ENCODE peak calls at places on chromosome 12, in ten cellular contexts. Z is lung, P is HCT116, D is breast epithelium, H is left ventricle myocardium inferior, W is suprapubic skin, X is PC-3, E is body of pancreas, A is neural progenitor cell, F is tibial artery. M is an unnamed sample.
A peak's percentile ranks its signal among the peaks of the same experiment; 100 is the strongest.

GRCh38 chr12:92360543-92360942 is 214.9 kb upstream of the BTG1 start:
- DNase-seq in P (no peak), H (no peak), A (no peak), X (no peak), E (no peak), F (no peak), W (no peak), Z (no peak), D (no peak), M (no peak)

GRCh38 chr12:83052890-83053541 is 366.3 kb downstream of the TMTC2 start:
- DNase-seq in H (no peak), A (no peak), P (no peak), Z (no peak), D (no peak), X (no peak), W (no peak), E (no peak), F (no peak), M (no peak)

GRCh38 chr12:101877816-101878811 is 734 bp downstream of the DRAM1 start:
- DNase-seq in X (peak; percentile 18), F (peak; percentile 25), H (peak; percentile 22), D (no peak), P (no peak), E (peak; percentile 41), W (no peak), A (no peak), Z (peak; percentile 30), M (peak; percentile 29)

GRCh38 chr12:116196226-116196625 is 81.3 kb downstream of the MED13L start:
- DNase-seq in D (no peak), H (no peak), X (no peak), Z (no peak), A (no peak), W (no peak), F (no peak), E (no peak), P (no peak), M (no peak)

GRCh38 chr12:50639721-50640120 is 124.2 kb upstream of the ATF1 start:
- DNase-seq in E (no peak), P (no peak), W (no peak), D (no peak), H (no peak), F (no peak), Z (no peak), X (peak; percentile 82), A (no peak), M (no peak)

GRCh38 chr12:52646613-52647012 is 5.4 kb downstream of the KRT2 start:
- DNase-seq in Z (peak; percentile 17), A (no peak), X (no peak), W (no peak), P (no peak), F (no peak), D (peak; percentile 16), E (no peak), H (no peak), M (no peak)

GRCh38 chr12:59874781-59875180 is 279.0 kb downstream of the SLC16A7 start:
- DNase-seq in E (no peak), P (no peak), Z (no peak), F (no peak), X (no peak), A (no peak), H (no peak), W (no peak), D (no peak), M (no peak)

GRCh38 chr12:67710582-67710981 is 62.0 kb downstream of the DYRK2 start:
- DNase-seq in H (no peak), X (peak; percentile 83), E (peak; percentile 77), F (peak; percentile 34), Z (no peak), P (no peak), W (no peak), D (no peak), A (no peak), M (no peak)

GRCh38 chr12:70609739-70610491 is 27.3 kb downstream of the PTPRB start:
- DNase-seq in H (peak; percentile 61), D (no peak), W (peak; percentile 77), P (no peak), E (peak; percentile 31), A (peak; percentile 66), F (peak; percentile 37), X (peak; percentile 44), Z (peak; percentile 43), M (peak; percentile 77)

GRCh38 chr12:93684716-93685115 is 7.5 kb downstream of the CRADD start:
- DNase-seq in H (no peak), A (no peak), E (no peak), D (no peak), F (no peak), W (no peak), X (no peak), Z (no peak), P (no peak), M (no peak)

GRCh38 chr12:93679308-93679933 is 2.2 kb downstream of the CRADD start:
- DNase-seq in P (no peak), X (no peak), A (no peak), F (no peak), H (peak; percentile 44), Z (no peak), E (no peak), W (no peak), D (no peak), M (peak; percentile 86)

GRCh38 chr12:93682846-93683261 is 5.7 kb downstream of the CRADD start:
- DNase-seq in D (no peak), Z (no peak), H (peak; percentile 52), A (peak; percentile 24), P (no peak), E (no peak), W (no peak), X (no peak), F (no peak), M (peak; percentile 78)

GRCh38 chr12:93686572-93687365 is 9.6 kb downstream of the CRADD start:
- DNase-seq in E (no peak), D (no peak), X (no peak), W (no peak), H (no peak), F (no peak), Z (no peak), P (no peak), A (no peak), M (no peak)

GRCh38 chr12:93683410-93683809 is 6.2 kb downstream of the CRADD start:
- DNase-seq in H (no peak), F (no peak), A (no peak), P (no peak), Z (no peak), X (no peak), E (no peak), W (no peak), D (no peak), M (no peak)
- TF ChIP-seq CTCF in H (no peak), F (no peak), A (no peak), P (peak; percentile 9), Z (no peak), X (no peak), E (no peak), W (no peak), D (no peak), M (no peak)

DNA sequence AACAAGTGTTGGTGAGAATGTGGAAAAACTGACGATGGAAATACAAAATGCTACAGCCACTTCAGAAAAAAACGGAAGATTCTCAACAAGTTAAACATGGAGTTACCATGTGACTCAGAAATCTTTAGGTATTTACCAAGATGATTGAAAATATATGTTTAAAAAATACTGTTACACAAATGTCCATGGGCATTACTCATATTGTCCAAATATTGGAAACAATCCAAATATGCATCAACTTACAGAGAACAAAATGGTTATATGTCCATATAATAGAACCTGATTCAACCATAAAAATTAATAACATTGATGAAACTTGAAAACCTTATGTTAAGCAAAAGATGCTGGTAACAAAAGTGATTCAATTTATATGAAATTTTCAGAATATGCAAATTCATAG is 1057.7 kb upstream of the TMEM132C start:
- DNase-seq in D (no peak), F (no peak), A (no peak), P (no peak), W (no peak), E (no peak), X (peak; percentile 87), H (no peak), Z (no peak), M (no peak)
- H3K9me3 ChIP-seq in D (no peaks in the 10 kb centered on the region), F (no peaks in the 10 kb centered on the region), A (no peaks in the 10 kb centered on the region), P (no peaks in the 10 kb centered on the region), W (no peaks in the 10 kb centered on the region), E (no peaks in the 10 kb centered on the region), X (no peaks in the 10 kb centered on the region), H (no peaks in the 10 kb centered on the region), Z (peaks cover 3% of the 10 kb centered on the region), M (no peaks in the 10 kb centered on the region)

GRCh38 chr12:104199964-104200363 is 15.6 kb upstream of the TXNRD1 start:
- DNase-seq in A (no peak), H (no peak), P (no peak), W (no peak), E (no peak), F (no peak), D (no peak), Z (no peak), X (no peak), M (no peak)

GRCh38 chr12:104197264-104197663 is 18.3 kb upstream of the TXNRD1 start:
- DNase-seq in A (no peak), X (no peak), W (no peak), D (no peak), H (no peak), F (no peak), P (no peak), E (no peak), Z (no peak), M (no peak)

GRCh38 chr12:104204690-104205480 is 10.7 kb upstream of the TXNRD1 start:
- DNase-seq in A (no peak), D (no peak), Z (no peak), X (no peak), W (no peak), F (no peak), E (no peak), H (no peak), P (no peak), M (no peak)

DNA sequence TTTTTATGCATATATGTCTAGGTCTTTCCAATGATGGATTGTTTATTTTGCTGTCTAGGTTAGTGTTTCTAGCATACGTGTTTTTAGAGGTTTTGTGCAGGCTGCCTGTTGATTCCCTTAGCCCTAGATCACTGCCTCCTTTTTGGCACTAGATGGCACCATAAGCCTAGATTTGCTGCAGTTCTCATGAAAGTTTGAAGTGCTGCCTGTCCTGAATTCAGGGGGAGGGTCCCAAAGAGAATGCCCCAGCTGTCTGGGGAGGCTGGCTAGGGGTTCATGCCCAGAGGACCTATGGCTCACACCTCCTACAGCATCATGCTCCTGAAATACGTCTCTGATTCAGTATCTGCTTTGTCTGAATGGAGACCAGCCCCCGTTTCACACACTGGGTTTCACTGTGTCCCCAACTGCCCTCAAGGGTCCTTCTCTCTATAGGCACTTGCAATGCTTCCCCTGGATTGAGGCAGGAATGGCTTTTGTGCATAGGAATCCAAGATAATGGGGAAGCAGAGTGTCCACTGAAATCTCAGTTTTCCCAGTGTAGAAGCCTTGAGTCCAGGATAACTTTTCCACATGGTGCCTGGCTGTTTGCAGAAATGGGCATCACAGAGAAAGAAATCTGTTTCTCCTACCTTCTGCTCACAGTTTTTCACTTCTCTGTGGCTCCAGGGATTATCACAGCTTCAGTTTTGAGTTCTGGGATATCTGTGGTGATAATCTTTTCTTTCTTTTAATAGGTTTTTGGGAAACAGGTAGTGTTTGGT is 14.2 kb upstream of the TXNRD1 start:
- DNase-seq in H (no peak), P (peak; percentile 60), D (no peak), F (peak; percentile 37), W (no peak), E (peak; percentile 53), A (peak; percentile 77), Z (peak; percentile 46), X (peak; percentile 84), M (no peak)
- TF ChIP-seq CTCF in H (peak; percentile 89), P (peak; percentile 96), D (peak; percentile 15), F (peak; percentile 81), W (peak; percentile 68), E (peak; percentile 84), A (peak; percentile 93), Z (peak; percentile 90), X (peak; percentile 98), M (peak; percentile 58)

GRCh38 chr12:124464830-124465229 is 102.6 kb downstream of the NCOR2 start:
- DNase-seq in P (no peak), H (no peak), A (no peak), X (peak; percentile 34), E (no peak), W (no peak), F (no peak), D (no peak), Z (no peak), M (no peak)
- H3K9me3 ChIP-seq in P (peaks cover 4% of the 10 kb centered on the region), H (peaks cover 10% of the 10 kb centered on the region), A (no peaks in the 10 kb centered on the region), X (peaks cover 9% of the 10 kb centered on the region), E (no peaks in the 10 kb centered on the region), W (no peaks in the 10 kb centered on the region), F (no peaks in the 10 kb centered on the region), D (no peaks in the 10 kb centered on the region), Z (peaks cover 14% of the 10 kb centered on the region), M (no peaks in the 10 kb centered on the region)

M was measured in heart left ventricle.